ENCODE peak calls at places on chromosomes 6 and 20, in four cellular contexts. G is GM12865, T is fibroblast of villous mesenchyme, P is ELF-1. K is an unnamed sample.

GRCh38 chr6:125197795-125198269 is 44.3 kb downstream of the TPD52L1 start:
- DNase-seq in T (peak; percentile 43), P (peak; percentile 10), G (no peak), K (peak; percentile 66)

GRCh38 chr6:148152244-148152643 is 190.4 kb upstream of the SASH1 start:
- DNase-seq in T (no peak), G (no peak), P (no peak), K (no peak)

GRCh38 chr20:42721923-42722322 is 467.8 kb downstream of the PTPRT start:
- DNase-seq in P (no peak), G (no peak), T (no peak), K (no peak)

GRCh38 chr6:78984225-78984950 is 93.7 kb downstream of the PHIP start:
- DNase-seq in P (no peak), T (no peak), G (no peak), K (no peak)

GRCh38 chr6:34358389-34358906 is 34.0 kb downstream of the NUDT3 start:
- DNase-seq in G (no peak), P (no peak), T (peak; percentile 80), K (peak; percentile 33)

GRCh38 chr6:170076466-170077165 is 214.3 kb downstream of the DLL1 start:
- DNase-seq in P (no peak), T (no peak), G (no peak), K (no peak)

GRCh38 chr6:13924146-13924948 is 405 bp upstream of the RNF182 start:
- DNase-seq in T (peak; percentile 53), G (peak; percentile 12), P (peak; percentile 74), K (peak; percentile 37)

GRCh38 chr6:128519931-128520435 is 416 bp downstream of the PTPRK start:
- DNase-seq in T (peak; percentile 74), P (no peak), G (peak; percentile 31), K (peak; percentile 72)

GRCh38 chr20:41178904-41179432 is 41.6 kb downstream of the PLCG1 start:
- DNase-seq in G (no peak), P (no peak), T (no peak), K (peak; percentile 67)

GRCh38 chr20:57746832-57747404 is 37.1 kb upstream of the PMEPA1 start:
- DNase-seq in T (no peak), P (no peak), G (no peak), K (peak; percentile 8)

GRCh38 chr6:116764961-116765841 is at the start of gene FAM162B:
- DNase-seq in T (peak; percentile 20), G (no peak), P (peak; percentile 93), K (peak; percentile 36)

GRCh38 chr6:63441266-63441956 is 121.6 kb upstream of the LGSN start:
- DNase-seq in G (peak; percentile 63), P (no peak), T (no peak), K (no peak)

GRCh38 chr6:118843685-118844390 is 50.1 kb upstream of the ASF1A start:
- DNase-seq in P (no peak), T (no peak), G (peak; percentile 84), K (no peak)

GRCh38 chr20:44586289-44586911 is 4.0 kb downstream of the PKIG start:
- DNase-seq in T (no peak), G (peak; percentile 93), P (no peak), K (no peak)

GRCh38 chr6:100160913-100161312 is 166.9 kb upstream of the MCHR2 start:
- DNase-seq in P (peak; percentile 19), T (no peak), G (no peak), K (no peak)

GRCh38 chr6:136344420-136344819 is 54.8 kb upstream of the BCLAF1 start:
- DNase-seq in P (no peak), T (peak; percentile 49), G (no peak), K (peak; percentile 5)

GRCh38 chr20:48154040-48154439 is 368.8 kb upstream of the SULF2 start:
- DNase-seq in T (no peak), P (no peak), G (no peak), K (no peak)

GRCh38 chr6:1726341-1726763 is 116.6 kb downstream of the FOXC1 start:
- DNase-seq in G (no peak), P (no peak), T (no peak), K (no peak)

GRCh38 chr20:16203091-16203490 is 370.2 kb downstream of the KIF16B start:
- DNase-seq in P (no peak), T (no peak), G (no peak), K (no peak)

GRCh38 chr20:3744806-3745685 is 12.6 kb downstream of the HSPA12B start:
- DNase-seq in T (peak; percentile 16), P (peak; percentile 87), G (peak; percentile 57), K (peak; percentile 39)

GRCh38 chr20:22977047-22977785 is 57.9 kb upstream of the SSTR4 start:
- DNase-seq in G (no peak), P (no peak), T (no peak), K (no peak)

GRCh38 chr6:139903411-139904157 is 529.1 kb upstream of the CITED2 start:
- DNase-seq in T (no peak), P (no peak), G (peak; percentile 85), K (no peak)

GRCh38 chr20:51594999-51595532 is 52.5 kb upstream of the NFATC2 start:
- DNase-seq in T (peak; percentile 89), G (peak; percentile 92), P (peak; percentile 86), K (peak; percentile 97)

GRCh38 chr6:110537208-110538123 is 61.1 kb upstream of the SLC22A16 start:
- DNase-seq in T (peak; percentile 91), P (no peak), G (no peak), K (peak; percentile 97)

GRCh38 chr6:1200706-1201105 is 111.2 kb upstream of the FOXQ1 start:
- DNase-seq in P (no peak), T (peak; percentile 88), G (no peak), K (no peak)